ENCODE peak calls at places on chromosomes 16 and 17, in seven cellular contexts. One of them, this sample, is unnamed. For H3K9me3, the result is how much of the 10 kb centered on the place peaks cover.

GRCh38 chr17:2814049-2814448 is 17.8 kb downstream of the RAP1GAP2 start:
- DNase-seq in spleen: no peak
- DNase-seq in IMR-90: no peak
- DNase-seq in Peyer's patch: no peak
- DNase-seq in breast epithelium: no peak
- DNase-seq in heart left ventricle: no peak
- DNase-seq in ovary: no peak
- DNase-seq in this sample: no peak

GRCh38 chr16:4649744-4650442 is 25.3 kb downstream of the MGRN1 start:
- DNase-seq in heart left ventricle: no peak
- DNase-seq in IMR-90: no peak
- DNase-seq in spleen: no peak
- DNase-seq in breast epithelium: no peak
- DNase-seq in ovary: no peak
- DNase-seq in Peyer's patch: no peak
- DNase-seq in this sample: no peak

GRCh38 chr17:83171661-83172060 is 92.3 kb downstream of the METRNL start:
- DNase-seq in breast epithelium: peak
- DNase-seq in heart left ventricle: no peak
- DNase-seq in ovary: no peak
- DNase-seq in Peyer's patch: no peak
- DNase-seq in IMR-90: no peak
- DNase-seq in spleen: no peak
- DNase-seq in this sample: no peak

GRCh38 chr17:14301279-14301760 is 439 bp downstream of the HS3ST3B1 start:
- DNase-seq in breast epithelium: no peak
- DNase-seq in heart left ventricle: no peak
- DNase-seq in Peyer's patch: no peak
- DNase-seq in ovary: no peak
- DNase-seq in IMR-90: no peak
- DNase-seq in spleen: no peak
- DNase-seq in this sample: no peak

GRCh38 chr17:46046957-46047356 is 47.9 kb downstream of the STH start:
- DNase-seq in ovary: no peak
- DNase-seq in IMR-90: peak
- DNase-seq in heart left ventricle: no peak
- DNase-seq in spleen: no peak
- DNase-seq in breast epithelium: no peak
- DNase-seq in Peyer's patch: no peak
- DNase-seq in this sample: no peak

GRCh38 chr16:57759131-57759530 is 23.6 kb downstream of the KATNB1 start:
- DNase-seq in Peyer's patch: no peak
- DNase-seq in IMR-90: no peak
- DNase-seq in heart left ventricle: no peak
- DNase-seq in spleen: no peak
- DNase-seq in breast epithelium: no peak
- DNase-seq in ovary: no peak
- DNase-seq in this sample: no peak

GRCh38 chr17:17305282-17305801 is 2.2 kb downstream of the NT5M start:
- DNase-seq in Peyer's patch: no peak
- DNase-seq in ovary: no peak
- DNase-seq in breast epithelium: no peak
- DNase-seq in IMR-90: no peak
- DNase-seq in spleen: peak
- DNase-seq in heart left ventricle: no peak
- DNase-seq in this sample: no peak

GRCh38 chr17:438191-438590 is 85.6 kb upstream of the RPH3AL start:
- DNase-seq in breast epithelium: no peak
- DNase-seq in heart left ventricle: no peak
- DNase-seq in IMR-90: no peak
- DNase-seq in Peyer's patch: no peak
- DNase-seq in spleen: no peak
- DNase-seq in ovary: no peak
- DNase-seq in this sample: no peak

GRCh38 chr17:54177606-54178308 is 355.0 kb downstream of the KIF2B start:
- DNase-seq in breast epithelium: no peak
- DNase-seq in ovary: no peak
- DNase-seq in IMR-90: no peak
- DNase-seq in heart left ventricle: no peak
- DNase-seq in spleen: no peak
- DNase-seq in Peyer's patch: no peak
- DNase-seq in this sample: no peak

GRCh38 chr17:79294459-79295071 is 219.9 kb downstream of the ENGASE start:
- DNase-seq in ovary: peak
- DNase-seq in Peyer's patch: peak
- DNase-seq in breast epithelium: peak
- DNase-seq in IMR-90: peak
- DNase-seq in heart left ventricle: peak
- DNase-seq in spleen: no peak
- DNase-seq in this sample: no peak

GRCh38 chr17:38564869-38565268 is 40.9 kb downstream of the SRCIN1 start:
- DNase-seq in heart left ventricle: no peak
- DNase-seq in Peyer's patch: no peak
- DNase-seq in IMR-90: no peak
- DNase-seq in spleen: no peak
- DNase-seq in breast epithelium: no peak
- DNase-seq in ovary: no peak
- DNase-seq in this sample: no peak

GRCh38 chr16:3458852-3459361 is 15.4 kb downstream of the NAA60 start:
- DNase-seq in heart left ventricle: no peak
- DNase-seq in IMR-90: peak
- DNase-seq in breast epithelium: no peak
- DNase-seq in spleen: no peak
- DNase-seq in Peyer's patch: no peak
- DNase-seq in ovary: no peak
- DNase-seq in this sample: no peak

GRCh38 chr16:89779231-89779912 is 37.1 kb downstream of the FANCA start:
- DNase-seq in spleen: no peak
- DNase-seq in IMR-90: no peak
- DNase-seq in heart left ventricle: no peak
- DNase-seq in breast epithelium: no peak
- DNase-seq in ovary: no peak
- DNase-seq in Peyer's patch: no peak
- DNase-seq in this sample: no peak

DNA sequence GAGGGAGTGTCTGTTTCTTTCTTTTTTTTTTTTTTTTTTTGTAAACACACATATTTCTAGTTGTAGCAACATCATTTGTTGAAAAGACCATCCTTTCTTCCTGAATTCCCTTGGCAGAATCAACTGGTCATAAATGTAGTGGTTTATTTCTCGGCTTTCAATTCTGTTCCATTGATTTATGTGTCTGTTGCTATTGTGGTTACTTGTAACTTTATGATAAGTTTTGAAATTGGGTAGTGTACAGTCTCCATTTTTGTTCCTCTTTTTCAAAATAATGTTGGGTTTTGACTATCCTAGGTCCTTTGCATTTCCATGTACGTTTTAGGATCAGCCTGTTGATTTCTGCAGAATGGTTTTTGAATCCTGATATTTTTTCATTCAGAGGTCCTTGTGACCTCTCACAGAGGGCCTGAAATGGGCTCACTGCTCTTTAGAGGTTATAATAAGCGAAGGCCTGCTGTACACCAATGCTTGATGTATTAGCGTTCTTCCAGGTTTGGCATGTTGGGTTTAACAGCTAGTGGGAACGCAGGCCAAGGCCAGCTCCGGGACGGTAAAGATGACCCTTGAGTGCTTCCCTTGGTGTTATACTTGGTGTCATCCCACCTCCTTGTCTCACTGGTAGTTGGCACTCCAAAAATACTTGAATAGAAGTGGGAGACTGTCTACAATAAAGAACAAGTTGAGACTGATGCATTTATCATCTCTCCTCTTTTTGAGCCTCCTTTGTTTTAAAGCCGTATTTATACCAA is 43.8 kb downstream of the ZNRF1 start:
- DNase-seq in heart left ventricle: no peak
- DNase-seq in spleen: no peak
- DNase-seq in Peyer's patch: no peak
- DNase-seq in IMR-90: no peak
- DNase-seq in ovary: no peak
- DNase-seq in breast epithelium: no peak
- DNase-seq in this sample: no peak
- H3K9me3 ChIP-seq in heart left ventricle: under half
- H3K9me3 ChIP-seq in spleen: under half
- H3K9me3 ChIP-seq in Peyer's patch: under half
- H3K9me3 ChIP-seq in IMR-90: under half
- H3K9me3 ChIP-seq in ovary: under half
- H3K9me3 ChIP-seq in breast epithelium: under half
- H3K9me3 ChIP-seq in this sample: under half

GRCh38 chr16:66251406-66252160 is 114.9 kb upstream of the CDH5 start:
- DNase-seq in spleen: no peak
- DNase-seq in ovary: no peak
- DNase-seq in Peyer's patch: peak
- DNase-seq in IMR-90: no peak
- DNase-seq in breast epithelium: no peak
- DNase-seq in heart left ventricle: no peak
- DNase-seq in this sample: peak
- TF ChIP-seq POLR2A in spleen: no peak
- TF ChIP-seq POLR2A in ovary: no peak
- TF ChIP-seq POLR2A in Peyer's patch: no peak
- TF ChIP-seq POLR2A in IMR-90: no peak
- TF ChIP-seq POLR2A in breast epithelium: no peak
- TF ChIP-seq POLR2A in heart left ventricle: no peak
- TF ChIP-seq POLR2A in this sample: no peak

GRCh38 chr16:31764103-31764502 is 109.5 kb upstream of the ZNF267 start:
- DNase-seq in Peyer's patch: no peak
- DNase-seq in spleen: no peak
- DNase-seq in heart left ventricle: no peak
- DNase-seq in IMR-90: no peak
- DNase-seq in ovary: no peak
- DNase-seq in breast epithelium: no peak
- DNase-seq in this sample: no peak
- H3K9me3 ChIP-seq in Peyer's patch: under half
- H3K9me3 ChIP-seq in spleen: half or more
- H3K9me3 ChIP-seq in heart left ventricle: under half
- H3K9me3 ChIP-seq in IMR-90: under half
- H3K9me3 ChIP-seq in ovary: under half
- H3K9me3 ChIP-seq in breast epithelium: half or more
- H3K9me3 ChIP-seq in this sample: half or more

DNA sequence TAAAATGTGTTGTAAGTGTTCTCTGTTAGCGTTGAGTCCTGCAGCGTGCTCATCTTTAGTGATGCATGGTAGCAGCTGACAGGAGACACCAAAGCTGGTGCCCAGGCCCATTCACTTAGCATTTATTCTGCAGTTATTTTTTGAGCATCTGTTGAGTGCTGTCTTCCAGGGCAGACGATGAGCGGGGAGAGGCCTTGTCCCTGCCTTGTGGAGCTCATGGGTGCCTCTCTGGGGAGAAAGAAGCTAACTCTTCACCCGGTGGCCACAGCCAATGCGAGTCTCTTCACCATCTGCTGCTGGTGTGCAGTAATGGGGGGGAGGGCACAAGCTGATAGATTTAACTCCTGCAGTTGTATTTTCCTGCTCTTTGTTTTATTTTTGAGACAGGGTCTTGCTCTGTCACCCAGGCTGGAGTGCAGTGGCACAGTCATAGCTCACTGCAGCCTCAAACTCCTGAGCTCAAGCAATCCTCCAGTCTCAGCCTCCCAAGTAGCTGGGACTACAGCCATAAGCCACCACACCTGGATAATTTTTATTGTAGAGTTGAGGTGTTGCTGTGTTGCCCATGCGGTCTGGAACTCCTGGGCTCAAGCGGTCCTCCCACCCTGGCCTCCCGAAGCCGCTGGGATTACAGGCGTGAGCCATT is 30.5 kb downstream of the GPT2 start:
- DNase-seq in Peyer's patch: no peak
- DNase-seq in spleen: no peak
- DNase-seq in IMR-90: no peak
- DNase-seq in heart left ventricle: no peak
- DNase-seq in breast epithelium: no peak
- DNase-seq in ovary: no peak
- DNase-seq in this sample: no peak
- TF ChIP-seq POLR2A in Peyer's patch: no peak
- TF ChIP-seq POLR2A in spleen: no peak
- TF ChIP-seq POLR2A in IMR-90: no peak
- TF ChIP-seq POLR2A in heart left ventricle: no peak
- TF ChIP-seq POLR2A in breast epithelium: no peak
- TF ChIP-seq POLR2A in ovary: no peak
- TF ChIP-seq POLR2A in this sample: no peak

GRCh38 chr16:35823342-35823741 is 2363.9 kb downstream of the TP53TG3F start:
- DNase-seq in Peyer's patch: no peak
- DNase-seq in ovary: no peak
- DNase-seq in IMR-90: no peak
- DNase-seq in spleen: no peak
- DNase-seq in breast epithelium: no peak
- DNase-seq in heart left ventricle: no peak
- DNase-seq in this sample: no peak
- H3K9me3 ChIP-seq in Peyer's patch: under half
- H3K9me3 ChIP-seq in ovary: under half
- H3K9me3 ChIP-seq in IMR-90: under half
- H3K9me3 ChIP-seq in spleen: half or more
- H3K9me3 ChIP-seq in breast epithelium: under half
- H3K9me3 ChIP-seq in heart left ventricle: under half
- H3K9me3 ChIP-seq in this sample: under half

DNA sequence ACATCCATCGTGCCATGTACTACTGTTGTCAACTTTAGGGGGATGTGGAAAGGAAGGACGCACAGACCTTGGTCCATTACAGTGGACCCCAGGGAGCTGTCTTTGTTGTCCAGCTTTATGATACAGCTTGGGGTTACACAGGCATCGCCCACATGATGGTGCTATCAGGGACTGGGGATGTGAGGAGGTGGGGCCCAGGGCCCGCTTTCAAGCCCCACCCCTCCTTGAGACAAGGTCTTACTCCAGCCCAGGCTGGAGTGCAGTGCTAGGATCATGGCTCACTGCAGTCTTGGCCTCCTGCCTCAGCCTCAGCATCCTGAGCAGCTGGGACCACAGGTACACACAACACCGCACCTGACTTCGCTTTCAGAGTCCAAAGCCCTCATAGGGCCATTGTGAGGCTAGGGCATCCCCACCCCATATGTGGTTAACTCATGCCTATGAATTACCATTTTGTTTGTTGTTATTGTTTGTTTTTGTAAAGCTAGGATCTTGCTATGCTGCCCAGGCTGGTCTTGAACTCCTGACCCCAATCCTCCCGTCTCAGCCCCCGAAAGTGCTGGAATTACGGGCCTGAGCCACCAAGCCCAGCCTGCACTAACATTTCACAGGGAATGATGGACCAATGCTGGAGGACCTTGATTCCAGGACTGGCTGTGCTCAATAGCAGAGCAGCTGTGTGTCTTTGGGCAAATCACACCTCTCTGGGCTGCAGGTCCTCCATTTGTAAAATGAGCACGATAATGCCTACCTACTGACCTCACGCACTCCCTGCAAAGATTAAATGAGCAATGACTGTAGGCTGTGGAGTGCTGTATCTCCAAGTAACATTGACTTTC is 17.2 kb downstream of the ST3GAL2 start:
- DNase-seq in heart left ventricle: no peak
- DNase-seq in breast epithelium: no peak
- DNase-seq in IMR-90: no peak
- DNase-seq in Peyer's patch: no peak
- DNase-seq in spleen: no peak
- DNase-seq in ovary: no peak
- DNase-seq in this sample: no peak
- TF ChIP-seq POLR2A in heart left ventricle: no peak
- TF ChIP-seq POLR2A in breast epithelium: no peak
- TF ChIP-seq POLR2A in IMR-90: no peak
- TF ChIP-seq POLR2A in Peyer's patch: no peak
- TF ChIP-seq POLR2A in spleen: no peak
- TF ChIP-seq POLR2A in ovary: no peak
- TF ChIP-seq POLR2A in this sample: no peak